ENCODE peak calls at places on chromosomes 12 and 14, in eight cellular contexts. Z is stimulated activated CD4-positive, alpha-beta T cell treated with anti-CD3 and anti-CD28 coated beads, TNF-alpha, amount 100 ng/mL, for 48 hours; H is occipital lobe; T is NCI-H187 treated with DMSO at 0.1 percent for 48 hours; W is SW 1271; A is T-helper 9 cell; O is coronary artery; F is KG1. Y is an unnamed sample.
A peak's percentile ranks its signal among the peaks of the same experiment; 100 is the strongest.

GRCh38 chr14:95695913-95696312 is 9.7 kb downstream of the TCL1B start:
- DNase-seq in Z (no peak), H (no peak), A (no peak), T (no peak), W (no peak), O (no peak), F (no peak), Y (no peak)

GRCh38 chr12:104416160-104416559 is 40.6 kb upstream of the CHST11 start:
- DNase-seq in Z (no peak), O (no peak), H (no peak), T (no peak), F (no peak), A (no peak), W (no peak), Y (no peak)

GRCh38 chr12:31736472-31736871 is 7.7 kb upstream of the AMN1 start:
- DNase-seq in Z (peak; percentile 58), O (no peak), W (peak; percentile 71), T (no peak), A (peak; percentile 16), H (no peak), F (no peak), Y (no peak)

GRCh38 chr12:67436230-67436629 is 167.1 kb downstream of the CAND1 start:
- DNase-seq in F (no peak), T (no peak), W (no peak), H (no peak), A (no peak), O (no peak), Z (no peak), Y (no peak)

GRCh38 chr14:92523752-92524151 is 10.2 kb downstream of the RIN3 start:
- DNase-seq in F (no peak), W (no peak), Z (no peak), O (no peak), T (no peak), H (no peak), A (no peak), Y (no peak)

GRCh38 chr12:93256258-93256969 is 121.3 kb upstream of the NUDT4 start:
- DNase-seq in T (no peak), F (no peak), W (no peak), A (no peak), O (no peak), Z (no peak), H (no peak), Y (no peak)

GRCh38 chr12:113232232-113232615 is 11.0 kb downstream of the TPCN1 start:
- DNase-seq in W (no peak), F (no peak), O (no peak), H (no peak), A (no peak), Z (no peak), T (no peak), Y (no peak)

GRCh38 chr14:73784065-73784987 is 67.3 kb upstream of the PTGR2 start:
- DNase-seq in Z (no peak), H (no peak), F (peak; percentile 46), O (no peak), A (no peak), T (no peak), W (no peak), Y (no peak)

GRCh38 chr14:65446159-65446558 is 33.6 kb downstream of the FUT8 start:
- DNase-seq in F (no peak), W (no peak), O (no peak), A (no peak), H (no peak), Z (no peak), T (no peak), Y (no peak)

GRCh38 chr14:63901434-63902085 is 48.8 kb downstream of the SYNE2 start:
- DNase-seq in F (peak; percentile 48), T (no peak), W (no peak), Z (no peak), O (no peak), A (no peak), H (no peak), Y (no peak)

GRCh38 chr12:94033767-94034166 is 114.6 kb upstream of the PLXNC1 start:
- DNase-seq in O (no peak), A (no peak), W (no peak), F (no peak), T (no peak), Z (no peak), H (no peak), Y (no peak)

GRCh38 chr12:108338915-108339657 is at the start of gene CMKLR1:
- DNase-seq in Z (no peak), H (no peak), F (no peak), O (peak; percentile 84), W (no peak), A (no peak), T (no peak), Y (no peak)

GRCh38 chr14:83533734-83534133 is 1996.2 kb upstream of the FLRT2 start:
- DNase-seq in T (no peak), F (no peak), O (no peak), A (no peak), Z (no peak), H (no peak), W (no peak), Y (no peak)

GRCh38 chr12:38895446-38895845 is 9.9 kb downstream of the CPNE8 start:
- DNase-seq in F (no peak), H (no peak), W (no peak), O (no peak), T (no peak), A (no peak), Z (no peak), Y (no peak)

GRCh38 chr14:67833403-67833802 is 13.8 kb downstream of the RAD51B start:
- DNase-seq in O (no peak), A (no peak), Z (no peak), H (no peak), T (no peak), F (no peak), W (no peak), Y (no peak)

GRCh38 chr12:67472551-67472950 is 176.0 kb upstream of the DYRK2 start:
- DNase-seq in H (peak; percentile 22), A (no peak), W (no peak), T (peak; percentile 73), O (no peak), Z (no peak), F (no peak), Y (no peak)

GRCh38 chr14:101072945-101073597 is 169.5 kb upstream of the RTL1 start:
- DNase-seq in H (peak; percentile 67), A (no peak), O (peak; percentile 72), F (peak; percentile 9), W (peak; percentile 88), Z (peak; percentile 9), T (no peak), Y (peak; percentile 87)

GRCh38 chr14:68760771-68761170 is 32.1 kb downstream of the ZFP36L1 start:
- DNase-seq in H (no peak), O (no peak), W (no peak), A (no peak), T (no peak), F (no peak), Z (no peak), Y (no peak)

GRCh38 chr14:69828372-69828771 is 31.3 kb upstream of the SLC10A1 start:
- DNase-seq in H (no peak), A (no peak), O (no peak), Z (no peak), W (no peak), T (no peak), F (no peak), Y (no peak)

GRCh38 chr12:31742891-31743290 is 14.1 kb upstream of the AMN1 start:
- DNase-seq in T (no peak), Z (no peak), O (no peak), W (no peak), F (peak; percentile 38), A (no peak), H (no peak), Y (no peak)

GRCh38 chr12:64752833-64753238 is 6.4 kb downstream of the GNS start:
- DNase-seq in A (no peak), H (no peak), W (no peak), Z (no peak), T (no peak), O (no peak), F (no peak), Y (peak; percentile 72)

GRCh38 chr12:30931222-30931621 is 4.7 kb downstream of the TSPAN11 start:
- DNase-seq in A (no peak), Z (no peak), W (no peak), F (no peak), O (no peak), H (no peak), T (no peak), Y (no peak)

GRCh38 chr12:7751394-7751793 is 4.2 kb upstream of the CLEC4C start:
- DNase-seq in A (no peak), T (no peak), W (no peak), Z (no peak), O (no peak), F (no peak), H (no peak), Y (no peak)

GRCh38 chr12:103909811-103910210 is 20.4 kb upstream of the HSP90B1 start:
- DNase-seq in W (no peak), T (no peak), H (no peak), O (no peak), Z (no peak), F (no peak), A (no peak), Y (no peak)

GRCh38 chr12:29713729-29714128 is 70.0 kb downstream of the TMTC1 start:
- DNase-seq in F (no peak), O (no peak), A (no peak), T (no peak), W (no peak), Z (no peak), H (no peak), Y (no peak)

GRCh38 chr12:28767836-28768348 is 381.2 kb upstream of the FAR2 start:
- DNase-seq in A (no peak), W (no peak), F (no peak), O (no peak), T (no peak), H (no peak), Z (no peak), Y (peak; percentile 66)

GRCh38 chr14:69291891-69292586 is 32.1 kb downstream of the GALNT16 start:
- DNase-seq in T (no peak), H (no peak), W (no peak), Z (no peak), F (no peak), O (no peak), A (no peak), Y (no peak)

Y was measured in pulmonary artery endothelial cell.